ENCODE peak calls at places on chromosomes 6 and 20, in six cellular contexts. Q is psoas muscle, S is fibroblast of villous mesenchyme, O is nephron progenitor cell, T is upper lobe of right lung, B is endothelial cell. L is an unnamed sample.

GRCh38 chr6:116444575-116444974 is 16.6 kb upstream of the CALHM6 start:
- DNase-seq in T (no peak), B (no peak), S (no peak), Q (no peak), O (no peak), L (no peak)

GRCh38 chr6:122753688-122754056 is 25.8 kb upstream of the FABP7 start:
- DNase-seq in T (no peak), B (no peak), S (peak), Q (no peak), O (no peak), L (no peak)

GRCh38 chr6:43170452-43171283 is at the start of gene SRF:
- DNase-seq in Q (peak), B (peak), O (peak), S (peak), T (peak), L (peak)

GRCh38 chr6:17945111-17945510 is 42.3 kb downstream of the KIF13A start:
- DNase-seq in Q (no peak), O (no peak), B (no peak), S (no peak), T (no peak), L (no peak)

GRCh38 chr6:11288065-11288464 is 55.6 kb upstream of the NEDD9 start:
- DNase-seq in O (no peak), S (peak), B (no peak), T (peak), Q (no peak), L (no peak)

GRCh38 chr6:83057705-83058321 is 7.8 kb downstream of the UBE3D start:
- DNase-seq in T (no peak), B (peak), S (peak), Q (no peak), O (peak), L (peak)

GRCh38 chr6:32922083-32922482 is 18.7 kb downstream of the HLA-DMB start:
- DNase-seq in Q (no peak), O (no peak), S (no peak), B (no peak), T (no peak), L (no peak)

GRCh38 chr6:132400641-132401119 is 595 bp downstream of the MOXD1 start:
- DNase-seq in S (peak), O (peak), T (no peak), Q (no peak), B (peak), L (no peak)

GRCh38 chr6:43368517-43369160 is 808 bp downstream of the ZNF318 start:
- DNase-seq in B (peak), S (peak), O (peak), Q (peak), T (peak), L (peak)

GRCh38 chr6:128821116-128821515 is 61.8 kb upstream of the LAMA2 start:
- DNase-seq in S (no peak), O (no peak), T (no peak), B (no peak), Q (no peak), L (no peak)

GRCh38 chr6:17600527-17601388 is 656 bp downstream of the FAM8A1 start:
- DNase-seq in S (peak), Q (peak), O (peak), T (peak), B (peak), L (peak)

GRCh38 chr6:104357928-104358327 is 501.8 kb downstream of the HACE1 start:
- DNase-seq in S (no peak), O (no peak), Q (no peak), B (no peak), T (no peak), L (no peak)

GRCh38 chr6:34305982-34306702 is 57.3 kb upstream of the SMIM29 start:
- DNase-seq in S (peak), T (no peak), B (no peak), O (no peak), Q (no peak), L (no peak)

GRCh38 chr20:25271486-25272222 is 23.8 kb downstream of the PYGB start:
- DNase-seq in S (no peak), B (no peak), O (no peak), T (peak), Q (peak), L (no peak)

GRCh38 chr6:52352239-52353008 is 9.5 kb upstream of the PAQR8 start:
- DNase-seq in O (no peak), T (peak), B (no peak), S (peak), Q (no peak), L (no peak)

GRCh38 chr6:64034840-64035656 is 399.4 kb downstream of the PHF3 start:
- DNase-seq in T (no peak), S (peak), Q (no peak), O (no peak), B (no peak), L (no peak)

GRCh38 chr6:18406955-18407738 is 20.0 kb downstream of the RNF144B start:
- DNase-seq in T (no peak), Q (no peak), B (no peak), O (no peak), S (no peak), L (no peak)

GRCh38 chr6:169794317-169795055 is 43.1 kb downstream of the ERMARD start:
- DNase-seq in T (peak), B (no peak), Q (no peak), O (no peak), S (no peak), L (no peak)

GRCh38 chr20:31860431-31861345 is 9.6 kb downstream of the DUSP15 start:
- DNase-seq in Q (peak), S (peak), T (no peak), O (peak), B (no peak), L (no peak)

GRCh38 chr20:37786043-37786442 is 92.2 kb downstream of the CTNNBL1 start:
- DNase-seq in O (no peak), Q (no peak), S (no peak), T (no peak), B (no peak), L (no peak)

GRCh38 chr20:4697874-4698221 is 23.9 kb upstream of the PRND start:
- DNase-seq in Q (no peak), T (no peak), O (no peak), B (no peak), S (no peak), L (no peak)

GRCh38 chr20:64065973-64066341 is 3.0 kb downstream of the TCEA2 start:
- DNase-seq in B (no peak), Q (no peak), O (no peak), T (no peak), S (peak), L (no peak)

GRCh38 chr6:36052092-36052491 is 24.5 kb downstream of the MAPK14 start:
- DNase-seq in B (no peak), T (no peak), Q (peak), O (no peak), S (peak), L (no peak)

GRCh38 chr6:130524552-130524951 is 158.7 kb downstream of the TMEM200A start:
- DNase-seq in T (no peak), Q (no peak), B (no peak), S (no peak), O (no peak), L (no peak)

GRCh38 chr6:79167931-79168694 is 66.4 kb downstream of the HMGN3 start:
- DNase-seq in T (no peak), O (no peak), B (no peak), Q (no peak), S (peak), L (no peak)

GRCh38 chr20:53899351-53900167 is 170.8 kb downstream of the BCAS1 start:
- DNase-seq in Q (no peak), B (no peak), O (peak), S (peak), T (no peak), L (no peak)

GRCh38 chr6:169070506-169071176 is 183.0 kb downstream of the THBS2 start:
- DNase-seq in S (peak), Q (peak), B (no peak), T (no peak), O (no peak), L (no peak)

GRCh38 chr20:32010666-32011065 is 428 bp downstream of the CCM2L start:
- DNase-seq in T (no peak), S (no peak), O (no peak), B (no peak), Q (no peak), L (no peak)

DNA sequence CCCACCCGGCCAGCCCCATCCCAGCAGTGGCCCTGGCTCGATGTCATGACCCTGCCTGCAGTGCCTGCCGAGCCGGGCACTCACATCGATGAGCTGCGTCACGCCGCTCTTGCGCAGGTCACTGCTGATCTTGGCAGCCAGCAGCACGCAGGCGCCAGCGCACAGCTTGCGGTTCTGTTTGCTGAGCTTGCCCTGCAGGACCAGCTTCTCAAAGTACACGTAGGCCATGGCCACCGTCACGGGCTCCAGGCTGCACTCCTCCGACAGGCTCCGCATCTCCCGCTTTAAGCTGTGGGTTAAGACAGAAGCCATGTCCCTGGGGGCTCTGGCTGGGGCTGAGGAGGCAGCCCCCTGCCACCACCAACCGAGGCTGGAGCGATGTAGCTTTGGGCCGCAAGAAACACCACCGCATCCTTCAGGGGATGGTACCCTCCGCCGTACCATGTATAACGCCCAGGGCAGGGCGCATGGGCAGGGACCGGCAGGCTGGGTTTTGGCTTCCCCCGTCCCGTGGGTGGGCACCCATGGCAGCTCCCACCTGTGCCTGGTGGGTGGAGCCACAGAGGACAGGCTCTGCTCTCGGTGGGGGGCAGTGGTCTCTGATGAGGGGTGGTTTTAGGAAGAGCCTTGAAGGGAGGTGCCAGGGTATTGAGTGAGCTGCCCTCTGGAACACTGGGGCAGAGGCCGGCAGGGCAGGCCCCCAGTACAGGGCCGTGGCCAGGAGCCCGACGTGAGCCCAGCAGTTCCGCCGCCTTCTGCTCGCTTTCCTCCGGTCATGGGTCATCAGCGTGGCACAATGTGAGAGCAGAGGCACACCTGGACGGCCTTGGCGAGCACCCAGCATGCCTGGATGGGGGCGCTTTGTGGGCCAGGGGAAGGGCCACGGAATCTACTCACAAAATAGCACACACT is 4.5 kb downstream of the RPS21 start:
- DNase-seq in B (no peak), Q (no peak), O (no peak), S (no peak), T (no peak), L (no peak)
- TF ChIP-seq CTCF in B (no peak), Q (no peak), O (no peak), S (no peak), T (no peak), L (no peak)

DNA sequence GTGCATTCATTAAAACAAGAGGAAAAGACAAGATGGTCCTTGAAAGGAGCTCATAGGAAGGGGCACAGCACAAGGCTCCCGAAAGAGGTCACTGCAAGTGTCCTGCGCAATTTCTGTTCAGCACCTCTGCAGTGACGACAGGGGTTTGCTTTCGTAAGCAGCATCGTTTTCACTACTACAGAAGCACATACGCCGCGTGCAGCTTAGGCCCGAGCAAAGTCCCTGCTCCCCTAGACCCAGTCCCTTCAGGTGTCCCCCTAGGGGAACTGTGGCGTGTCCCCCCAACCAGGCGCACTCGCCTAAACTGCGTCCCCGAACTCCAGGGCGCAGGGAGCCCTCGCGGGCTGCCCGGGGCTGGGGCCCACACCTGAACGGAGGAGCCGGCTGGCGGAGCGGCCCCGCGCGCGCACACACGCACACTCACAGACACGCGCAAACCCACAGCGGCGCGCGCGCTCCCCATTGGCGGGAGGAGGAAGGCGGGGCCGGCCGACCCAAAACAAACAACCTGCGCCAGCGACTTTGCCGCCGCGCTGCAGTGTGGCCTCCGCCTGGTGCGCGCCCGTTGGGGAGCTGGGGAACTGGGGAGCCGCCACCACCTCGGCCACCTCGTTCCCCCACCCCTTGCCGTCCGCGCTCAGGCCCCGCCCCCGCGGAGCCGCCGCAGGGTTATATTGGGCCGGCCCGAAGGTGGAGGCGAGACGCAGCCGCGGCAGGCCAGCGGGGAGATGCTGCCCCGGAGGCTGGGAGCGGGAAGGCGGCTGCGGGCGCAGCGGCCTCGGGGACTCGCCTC is at the start of gene FOXQ1:
- DNase-seq in O (peak), Q (peak), S (peak), B (peak), T (peak), L (peak)
- TF ChIP-seq CTCF in O (no peak), Q (no peak), S (no peak), B (no peak), T (no peak), L (no peak)

DNA sequence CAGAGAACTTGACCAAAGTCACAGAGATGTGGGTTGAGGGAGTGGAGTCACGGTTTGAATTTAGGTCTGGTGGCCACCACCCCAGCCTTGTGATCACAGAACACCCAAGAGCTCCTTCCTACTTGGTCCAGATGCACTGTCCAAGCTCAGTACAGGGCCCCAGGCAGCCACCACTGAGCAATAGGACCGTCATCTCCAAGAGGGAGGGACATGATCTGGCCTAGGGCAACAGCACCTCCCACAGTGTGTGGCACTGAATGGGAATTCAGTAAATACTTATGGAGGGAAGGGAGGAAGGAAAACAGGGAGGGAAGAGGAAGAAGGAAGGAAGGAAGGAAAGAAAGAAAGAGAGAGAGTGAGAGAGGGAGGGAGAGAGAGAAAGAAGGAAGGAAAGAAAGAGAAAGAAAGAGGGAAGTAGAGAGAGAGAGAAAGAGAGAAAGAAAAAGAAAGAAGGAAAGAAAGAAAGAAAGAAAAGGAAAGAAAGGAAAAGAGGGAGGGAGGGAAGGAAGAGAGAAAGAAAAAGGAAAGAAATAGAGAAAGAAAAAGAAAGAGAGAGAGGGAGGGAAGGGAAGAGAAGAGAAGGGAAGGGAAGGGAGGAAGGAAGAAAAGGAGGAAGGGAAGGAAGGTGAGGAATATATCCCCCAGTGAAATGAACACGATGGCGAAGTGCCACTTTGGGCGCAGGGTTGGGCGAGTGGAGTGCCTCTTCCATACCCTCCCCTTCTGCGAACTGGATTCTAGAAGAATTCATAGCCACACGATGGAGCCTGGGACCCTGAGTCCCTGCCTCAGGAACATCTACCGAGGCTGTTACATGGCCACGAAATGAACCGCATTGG is 243.7 kb downstream of the TFAP2C start:
- DNase-seq in B (no peak), Q (no peak), O (no peak), T (no peak), S (no peak), L (no peak)
- TF ChIP-seq CTCF in B (no peak), Q (no peak), O (no peak), T (no peak), S (no peak), L (no peak)

GRCh38 chr6:7086488-7086887 is 21.3 kb upstream of the RREB1 start:
- DNase-seq in T (peak), S (peak), Q (peak), B (no peak), O (no peak), L (no peak)
- TF ChIP-seq CTCF in T (no peak), S (no peak), Q (no peak), B (no peak), O (no peak), L (no peak)